ENCODE peak calls at places on chromosomes 16 and 17, in ten cellular contexts. P is heart left ventricle, Q is GM12878, L is IMR-90, Z is colonic mucosa, X is MM.1S, O is ovary, R is A549, B is osteoblast, A is breast epithelium. H is an unnamed sample. For H3K4me1 and H3K9me3, the result is how much of the 10 kb centered on the place peaks cover.

GRCh38 chr17:40122466-40122943 is 734 bp downstream of the MSL1 start:
- DNase-seq in P (peak), Q (no peak), L (peak), Z (peak), X (peak), O (peak), R (peak), B (peak), A (no peak), H (peak)

GRCh38 chr17:31525801-31526549 is 134.5 kb downstream of the RAB11FIP4 start:
- DNase-seq in P (no peak), Q (no peak), L (no peak), Z (no peak), X (no peak), O (no peak), R (peak), B (peak), A (no peak), H (no peak)

GRCh38 chr17:50364061-50364458 is 8.9 kb downstream of the MRPL27 start:
- DNase-seq in P (no peak), Q (no peak), L (no peak), Z (no peak), X (no peak), O (no peak), R (no peak), B (peak), A (no peak), H (no peak)

GRCh38 chr17:57663326-57664070 is 81.6 kb downstream of the CCDC182 start:
- DNase-seq in P (no peak), Q (no peak), L (no peak), Z (no peak), X (no peak), O (no peak), R (no peak), B (no peak), A (no peak), H (no peak)

GRCh38 chr16:25823891-25824290 is 132.1 kb downstream of the HS3ST4 start:
- DNase-seq in P (no peak), Q (no peak), L (no peak), Z (no peak), X (no peak), O (no peak), R (no peak), B (no peak), A (no peak), H (no peak)

GRCh38 chr17:16352303-16352837 is 899 bp downstream of the CENPV start:
- DNase-seq in P (no peak), Q (no peak), L (peak), Z (peak), X (no peak), O (peak), R (peak), B (peak), A (no peak), H (peak)

GRCh38 chr16:7521834-7522233 is 189.2 kb downstream of the RBFOX1 start:
- DNase-seq in P (no peak), Q (no peak), L (no peak), Z (no peak), X (no peak), O (no peak), R (no peak), B (no peak), A (no peak), H (no peak)

GRCh38 chr17:34246436-34246835 is 8.6 kb upstream of the CCL2 start:
- DNase-seq in P (no peak), Q (no peak), L (no peak), Z (no peak), X (no peak), O (no peak), R (no peak), B (no peak), A (no peak), H (no peak)

GRCh38 chr17:78903101-78903779 is at the start of gene CEP295NL:
- DNase-seq in P (peak), Q (no peak), L (peak), Z (no peak), X (no peak), O (no peak), R (peak), B (peak), A (no peak), H (no peak)

GRCh38 chr16:83116274-83116892 is 489.6 kb downstream of the CDH13 start:
- DNase-seq in P (no peak), Q (no peak), L (no peak), Z (no peak), X (no peak), O (no peak), R (no peak), B (no peak), A (no peak), H (no peak)

GRCh38 chr16:54687043-54687655 is 243.5 kb upstream of the IRX5 start:
- DNase-seq in P (no peak), Q (no peak), L (no peak), Z (no peak), X (no peak), O (no peak), R (no peak), B (no peak), A (no peak), H (no peak)

GRCh38 chr17:52383493-52384100 is 225.1 kb upstream of the CA10 start:
- DNase-seq in P (peak), Q (no peak), L (peak), Z (peak), X (peak), O (no peak), R (peak), B (no peak), A (peak), H (no peak)

GRCh38 chr17:48604770-48605329 is at the start of gene HOXB6:
- DNase-seq in P (no peak), Q (no peak), L (no peak), Z (peak), X (no peak), O (no peak), R (peak), B (no peak), A (no peak), H (peak)

GRCh38 chr17:3903881-3904286 is 11.0 kb upstream of the CAMKK1 start:
- DNase-seq in P (no peak), Q (no peak), L (no peak), Z (no peak), X (no peak), O (no peak), R (no peak), B (no peak), A (no peak), H (no peak)

GRCh38 chr17:1379930-1380313 is 20.1 kb downstream of the YWHAE start:
- DNase-seq in P (no peak), Q (peak), L (no peak), Z (no peak), X (peak), O (no peak), R (no peak), B (no peak), A (no peak), H (no peak)

GRCh38 chr16:75471723-75472634 is 7.5 kb upstream of the TMEM170A start:
- DNase-seq in P (peak), Q (no peak), L (peak), Z (peak), X (peak), O (peak), R (peak), B (peak), A (peak), H (peak)

GRCh38 chr16:88382491-88383400 is at the start of gene ZNF469:
- DNase-seq in P (peak), Q (no peak), L (peak), Z (no peak), X (no peak), O (no peak), R (peak), B (peak), A (no peak), H (peak)

GRCh38 chr16:85562102-85562786 is 50.9 kb upstream of the GSE1 start:
- DNase-seq in P (no peak), Q (no peak), L (no peak), Z (no peak), X (no peak), O (no peak), R (no peak), B (no peak), A (no peak), H (no peak)

GRCh38 chr16:75267631-75268264 is 16.3 kb upstream of the BCAR1 start:
- DNase-seq in P (peak), Q (no peak), L (peak), Z (peak), X (no peak), O (no peak), R (peak), B (peak), A (peak), H (peak)

GRCh38 chr16:74756203-74756602 is 18.4 kb downstream of the FA2H start:
- DNase-seq in P (no peak), Q (no peak), L (no peak), Z (no peak), X (no peak), O (no peak), R (no peak), B (no peak), A (no peak), H (peak)

GRCh38 chr17:3448059-3448630 is 14.5 kb upstream of the OR1E2 start:
- DNase-seq in P (no peak), Q (no peak), L (no peak), Z (no peak), X (no peak), O (no peak), R (no peak), B (no peak), A (no peak), H (no peak)

GRCh38 chr17:58686980-58687379 is 4.9 kb downstream of the TEX14 start:
- DNase-seq in P (no peak), Q (no peak), L (no peak), Z (no peak), X (no peak), O (no peak), R (no peak), B (no peak), A (no peak), H (no peak)

GRCh38 chr16:1917056-1917664 is 1.1 kb downstream of the HS3ST6 start:
- DNase-seq in P (no peak), Q (no peak), L (no peak), Z (no peak), X (no peak), O (no peak), R (no peak), B (peak), A (no peak), H (no peak)

GRCh38 chr17:57328109-57328882 is 72.0 kb downstream of the MSI2 start:
- DNase-seq in P (no peak), Q (no peak), L (peak), Z (no peak), X (no peak), O (no peak), R (no peak), B (no peak), A (no peak), H (no peak)

GRCh38 chr17:42704495-42705494 is 22.5 kb downstream of the CNTNAP1 start:
- DNase-seq in P (no peak), Q (peak), L (no peak), Z (no peak), X (peak), O (no peak), R (no peak), B (no peak), A (no peak), H (no peak)

GRCh38 chr16:67641779-67642708 is 2.9 kb upstream of the CARMIL2 start:
- DNase-seq in P (peak), Q (no peak), L (peak), Z (no peak), X (no peak), O (no peak), R (no peak), B (peak), A (peak), H (no peak)

GRCh38 chr16:47611848-47612493 is 150.8 kb downstream of the PHKB start:
- DNase-seq in P (no peak), Q (no peak), L (no peak), Z (no peak), X (no peak), O (no peak), R (no peak), B (no peak), A (no peak), H (no peak)

GRCh38 chr17:66829386-66829864 is 5.5 kb upstream of the CACNG5 start:
- DNase-seq in P (no peak), Q (no peak), L (peak), Z (peak), X (no peak), O (no peak), R (no peak), B (peak), A (no peak), H (peak)

GRCh38 chr16:23907457-23907902 is 71.7 kb downstream of the PRKCB start:
- DNase-seq in P (no peak), Q (no peak), L (no peak), Z (no peak), X (no peak), O (no peak), R (no peak), B (no peak), A (no peak), H (no peak)

GRCh38 chr16:26316683-26317464 is 625.1 kb downstream of the HS3ST4 start:
- DNase-seq in P (no peak), Q (no peak), L (no peak), Z (no peak), X (no peak), O (no peak), R (no peak), B (no peak), A (no peak), H (no peak)

GRCh38 chr17:75840779-75841123 is 3.5 kb downstream of the UNC13D start:
- DNase-seq in P (no peak), Q (no peak), L (no peak), Z (no peak), X (no peak), O (no peak), R (no peak), B (no peak), A (no peak), H (no peak)

GRCh38 chr16:23871924-23872323 is 36.1 kb downstream of the PRKCB start:
- DNase-seq in P (no peak), Q (no peak), L (no peak), Z (no peak), X (no peak), O (no peak), R (no peak), B (no peak), A (peak), H (no peak)

GRCh38 chr17:64769712-64770111 is 107.6 kb upstream of the SMURF2 start:
- DNase-seq in P (no peak), Q (no peak), L (no peak), Z (no peak), X (no peak), O (no peak), R (no peak), B (no peak), A (no peak), H (no peak)

GRCh38 chr17:2043785-2044184 is 2.0 kb downstream of the OVCA2 start:
- DNase-seq in P (no peak), Q (no peak), L (peak), Z (no peak), X (no peak), O (no peak), R (peak), B (peak), A (no peak), H (no peak)

GRCh38 chr17:78329263-78330059 is 30.4 kb downstream of the SOCS3 start:
- DNase-seq in P (no peak), Q (no peak), L (peak), Z (no peak), X (no peak), O (peak), R (no peak), B (peak), A (no peak), H (no peak)

GRCh38 chr17:7809086-7809790 is 24.8 kb upstream of the KDM6B start:
- DNase-seq in P (no peak), Q (no peak), L (no peak), Z (no peak), X (no peak), O (no peak), R (no peak), B (no peak), A (no peak), H (no peak)

GRCh38 chr16:11963706-11964105 is 1.3 kb upstream of the TNFRSF17 start:
- DNase-seq in P (no peak), Q (no peak), L (no peak), Z (no peak), X (no peak), O (no peak), R (no peak), B (no peak), A (no peak), H (no peak)
- H3K4me1 ChIP-seq in P (under half), Q (under half), L (under half), Z (under half), X (under half), O (under half), R (under half), B (under half), A (under half), H (under half)

GRCh38 chr17:81711814-81712467 is at the start of gene SLC25A10:
- DNase-seq in P (peak), Q (no peak), L (peak), Z (peak), X (peak), O (peak), R (peak), B (peak), A (peak), H (peak)
- TF ChIP-seq CTCF in P (no peak), Q (no peak), L (no peak), Z (no peak), X (no peak), O (peak), R (no peak), B (no peak), A (no peak), H (no peak)

DNA sequence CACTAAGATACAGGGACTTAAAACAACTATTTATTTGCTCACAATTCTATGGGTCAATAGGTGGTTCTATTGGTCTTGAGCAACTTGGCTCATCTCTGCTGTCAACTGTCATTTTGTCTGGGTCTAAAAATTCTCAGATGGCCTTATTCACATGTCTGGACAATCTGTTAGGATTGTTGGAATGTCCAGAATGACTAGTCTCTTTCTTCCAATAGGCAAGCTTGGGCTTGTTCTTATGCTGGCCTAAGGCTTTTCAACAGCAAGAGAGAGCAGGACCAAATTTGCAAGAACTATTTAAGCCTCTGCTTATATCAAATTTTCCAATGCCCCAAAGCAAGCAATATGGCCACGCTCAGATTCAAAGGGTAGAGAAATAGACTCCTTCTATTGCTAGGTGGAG is 240.9 kb downstream of the KIF2B start:
- DNase-seq in P (no peak), Q (no peak), L (no peak), Z (no peak), X (no peak), O (no peak), R (no peak), B (no peak), A (peak), H (no peak)
- H3K9me3 ChIP-seq in P (under half), Q (under half), L (under half), Z (under half), X (under half), O (under half), R (under half), B (under half), A (under half), H (under half)

DNA sequence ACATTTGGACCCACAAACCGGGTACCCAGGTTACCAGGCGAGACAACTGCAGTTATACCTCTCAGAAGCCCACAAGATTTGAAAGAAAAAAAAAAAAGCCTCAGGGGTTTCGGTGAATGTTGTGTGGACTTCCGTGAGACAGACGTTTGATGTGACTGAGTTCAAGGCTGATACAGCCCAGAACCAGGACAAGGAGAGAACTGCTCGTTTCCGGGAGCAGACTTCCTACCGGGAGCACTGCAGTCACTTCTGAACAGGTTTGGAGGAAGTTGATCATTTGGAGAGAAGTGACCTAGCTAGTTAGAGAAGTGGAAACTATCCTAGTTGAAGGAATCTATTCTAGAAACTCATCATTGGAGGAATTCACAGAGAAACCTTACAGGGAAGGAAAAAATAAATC is 847 bp downstream of the CKLF start:
- DNase-seq in P (no peak), Q (no peak), L (no peak), Z (peak), X (peak), O (no peak), R (no peak), B (no peak), A (no peak), H (peak)
- H3K4me1 ChIP-seq in P (under half), Q (under half), L (under half), Z (under half), X (half or more), O (under half), R (under half), B (under half), A (under half), H (under half)